ENCODE peak calls at places on chromosomes 7 and 10, in ten cellular contexts. M, K, P, D, L, U, I, J, S and X are unnamed samples.

GRCh38 chr7:117827861-117828260 is 45.4 kb downstream of the CTTNBP2 start:
- DNase-seq in U (no peak), S (no peak), K (no peak), L (peak), J (peak), P (no peak), M (no peak), D (no peak), I (no peak), X (no peak)

GRCh38 chr10:133590226-133590969 is 25.0 kb upstream of the SYCE1 start:
- DNase-seq in K (no peak), P (no peak), D (no peak), J (no peak), S (no peak), I (no peak), L (no peak), U (no peak), M (no peak), X (no peak)

GRCh38 chr7:138606251-138606650 is 94.9 kb downstream of the SVOPL start:
- DNase-seq in K (no peak), D (no peak), J (no peak), M (no peak), P (no peak), S (no peak), L (no peak), I (no peak), U (no peak), X (no peak)

GRCh38 chr10:32953277-32953927 is 4.6 kb downstream of the ITGB1 start:
- DNase-seq in J (no peak), P (no peak), L (no peak), D (no peak), S (no peak), K (no peak), U (no peak), I (no peak), M (peak), X (no peak)

GRCh38 chr10:92839191-92840085 is 8.9 kb upstream of the EXOC6 start:
- DNase-seq in D (no peak), P (peak), S (no peak), K (no peak), I (peak), J (peak), L (no peak), M (peak), U (no peak), X (peak)

GRCh38 chr7:25712500-25712899 is 439.5 kb upstream of the NFE2L3 start:
- DNase-seq in J (no peak), I (no peak), D (peak), U (no peak), P (no peak), K (no peak), L (no peak), S (no peak), M (no peak), X (no peak)

GRCh38 chr10:30374353-30374752 is 25.3 kb upstream of the MTPAP start:
- DNase-seq in U (no peak), M (peak), I (no peak), S (no peak), P (no peak), L (no peak), J (no peak), K (no peak), D (no peak), X (peak)

GRCh38 chr10:46314046-46314445 is 27.2 kb downstream of the ANTXRL start:
- DNase-seq in D (no peak), M (no peak), J (no peak), S (no peak), P (no peak), I (no peak), U (no peak), K (no peak), L (no peak), X (no peak)

GRCh38 chr10:62099299-62099698 is 169.3 kb downstream of the RTKN2 start:
- DNase-seq in U (no peak), J (no peak), P (no peak), K (no peak), S (no peak), M (no peak), L (no peak), I (no peak), D (no peak), X (no peak)

GRCh38 chr10:35555962-35556930 is 48.9 kb upstream of the GJD4 start:
- DNase-seq in M (no peak), S (no peak), U (no peak), P (no peak), I (no peak), J (peak), K (peak), D (peak), L (no peak), X (no peak)

GRCh38 chr7:108093903-108094302 is 36.3 kb downstream of the LAMB4 start:
- DNase-seq in P (no peak), M (no peak), I (no peak), K (no peak), L (no peak), D (no peak), J (peak), U (no peak), S (no peak), X (no peak)

GRCh38 chr7:18653381-18654155 is 158.0 kb downstream of the HDAC9 start:
- DNase-seq in I (no peak), K (no peak), J (peak), D (no peak), U (no peak), P (no peak), S (no peak), L (no peak), M (no peak), X (no peak)

GRCh38 chr10:72483452-72483851 is 128.7 kb upstream of the DNAJB12 start:
- DNase-seq in L (no peak), K (no peak), U (no peak), M (no peak), S (no peak), I (no peak), J (no peak), D (no peak), P (no peak), X (no peak)

GRCh38 chr7:123537026-123537642 is 2.7 kb upstream of the IQUB start:
- DNase-seq in M (peak), K (no peak), I (no peak), U (no peak), D (peak), S (no peak), L (no peak), P (no peak), J (peak), X (peak)

GRCh38 chr10:99234067-99234738 is 1.4 kb downstream of the HPSE2 start:
- DNase-seq in P (peak), J (peak), I (peak), D (no peak), U (no peak), M (peak), S (no peak), L (no peak), K (no peak), X (peak)

GRCh38 chr7:140081774-140082425 is 19.1 kb upstream of the PARP12 start:
- DNase-seq in L (no peak), D (no peak), I (no peak), P (no peak), U (no peak), M (no peak), K (no peak), J (no peak), S (no peak), X (no peak)

GRCh38 chr10:132479024-132479602 is 58.5 kb upstream of the INPP5A start:
- DNase-seq in K (no peak), U (no peak), J (peak), P (no peak), M (no peak), D (no peak), L (no peak), S (no peak), I (no peak), X (no peak)

GRCh38 chr7:131145770-131146169 is 181.9 kb upstream of the MKLN1 start:
- DNase-seq in I (no peak), J (no peak), U (no peak), M (peak), P (no peak), K (no peak), S (no peak), L (no peak), D (no peak), X (no peak)

GRCh38 chr7:22979861-22980260 is 34.1 kb downstream of the HYCC1 start:
- DNase-seq in D (no peak), P (no peak), M (no peak), I (no peak), L (no peak), S (no peak), K (no peak), U (no peak), J (peak), X (no peak)

GRCh38 chr10:63711866-63712716 is 190.9 kb downstream of the REEP3 start:
- DNase-seq in U (no peak), L (peak), D (peak), M (peak), I (no peak), J (peak), S (no peak), K (peak), P (no peak), X (no peak)

GRCh38 chr7:6398943-6399342 is 48.8 kb downstream of the DAGLB start:
- DNase-seq in U (no peak), M (no peak), I (no peak), S (no peak), D (no peak), P (no peak), J (no peak), L (no peak), K (no peak), X (peak)

GRCh38 chr7:1062296-1063294 is 18.2 kb downstream of the GPR146 start:
- DNase-seq in U (no peak), J (no peak), M (no peak), P (no peak), I (no peak), S (no peak), K (no peak), D (no peak), L (no peak), X (no peak)

GRCh38 chr10:43417950-43418768 is 9.2 kb upstream of the HNRNPF start:
- DNase-seq in U (no peak), J (no peak), S (no peak), L (no peak), P (peak), D (no peak), M (no peak), I (no peak), K (no peak), X (no peak)

GRCh38 chr7:138506764-138507163 is 46.7 kb downstream of the TRIM24 start:
- DNase-seq in D (no peak), S (no peak), J (no peak), K (no peak), P (no peak), L (no peak), U (no peak), I (no peak), M (no peak), X (no peak)

GRCh38 chr10:110387983-110388681 is 83.4 kb upstream of the SMNDC1 start:
- DNase-seq in K (no peak), U (no peak), S (no peak), D (no peak), M (no peak), P (peak), I (peak), L (no peak), J (peak), X (no peak)

GRCh38 chr7:157404845-157405481 is 68.2 kb downstream of the DNAJB6 start:
- DNase-seq in S (no peak), M (peak), D (no peak), P (peak), L (no peak), K (peak), J (peak), U (no peak), I (peak), X (no peak)

GRCh38 chr10:12418000-12418399 is 68.7 kb downstream of the CAMK1D start:
- DNase-seq in L (no peak), P (no peak), U (no peak), K (no peak), J (no peak), I (no peak), S (no peak), M (no peak), D (no peak), X (no peak)

GRCh38 chr10:128286413-128287097 is 160.3 kb upstream of the MKI67 start:
- DNase-seq in S (no peak), D (no peak), U (no peak), K (no peak), M (no peak), J (no peak), P (no peak), L (no peak), I (no peak), X (peak)

GRCh38 chr7:36568437-36568818 is 155.9 kb downstream of the AOAH start:
- DNase-seq in S (no peak), L (no peak), U (no peak), P (no peak), I (no peak), K (no peak), M (no peak), J (no peak), D (no peak), X (no peak)

GRCh38 chr7:64183126-64183742 is 23.8 kb upstream of the ZNF735 start:
- DNase-seq in J (no peak), I (peak), U (no peak), L (no peak), S (no peak), M (no peak), P (peak), D (no peak), K (no peak), X (peak)